ENCODE peak calls at places on chromosomes 2 and 18, in nine cellular contexts. F, P, X, J, V, L, M, D and G are unnamed samples.

GRCh38 chr18:10564975-10565773 is 39.3 kb downstream of the NAPG start:
- DNase-seq in M (no peak), V (no peak), F (no peak), D (no peak), P (no peak), X (no peak), J (no peak), L (no peak), G (no peak)

GRCh38 chr2:103484906-103485305 is 723.1 kb downstream of the TMEM182 start:
- DNase-seq in J (no peak), P (no peak), D (no peak), L (no peak), X (no peak), V (no peak), F (no peak), M (no peak), G (no peak)

GRCh38 chr2:176128172-176129012 is 1.1 kb upstream of the HOXD8 start:
- DNase-seq in J (no peak), D (no peak), X (no peak), L (no peak), F (peak; percentile 53), V (no peak), P (peak; percentile 72), M (no peak), G (no peak)

GRCh38 chr2:233486357-233486756 is 80.2 kb downstream of the USP40 start:
- DNase-seq in F (no peak), M (no peak), J (no peak), L (no peak), D (no peak), V (no peak), X (no peak), P (no peak), G (no peak)

GRCh38 chr2:219099319-219099718 is 38.6 kb upstream of the IHH start:
- DNase-seq in L (no peak), V (no peak), M (no peak), X (no peak), D (no peak), P (no peak), F (no peak), J (no peak), G (no peak)

GRCh38 chr2:171248205-171248662 is 87.5 kb upstream of the TLK1 start:
- DNase-seq in V (no peak), P (peak; percentile 97), F (no peak), M (no peak), J (no peak), D (peak; percentile 4), X (no peak), L (no peak), G (no peak)

GRCh38 chr18:6357668-6358067 is 57.0 kb downstream of the L3MBTL4 start:
- DNase-seq in V (no peak), P (no peak), F (no peak), L (no peak), J (no peak), X (no peak), M (no peak), D (no peak), G (no peak)

GRCh38 chr2:207766697-207767460 is 2.8 kb downstream of the FZD5 start:
- DNase-seq in L (no peak), M (no peak), J (no peak), X (no peak), P (no peak), D (no peak), F (no peak), V (no peak), G (no peak)